ENCODE peak calls at places on chromosome X, in nine cellular contexts. L is colonic mucosa; X is BJ; E is neural progenitor cell; J is left ventricle myocardium inferior; H is left lung; D is GM23338; F is endodermal cell; V is effector memory CD4-positive, alpha-beta T cell. S is an unnamed sample.
A peak's percentile ranks its signal among the peaks of the same experiment; 100 is the strongest.

GRCh38 chrX:132909643-132910042 is 48.8 kb downstream of the HS6ST2 start:
- DNase-seq in E (no peak), J (no peak), H (no peak), F (no peak), X (no peak), D (no peak), L (no peak), V (no peak), S (no peak)

GRCh38 chrX:5595570-5595969 is 633.1 kb downstream of the NLGN4X start:
- DNase-seq in D (no peak), X (no peak), E (no peak), L (no peak), F (no peak), V (no peak), H (no peak), J (no peak), S (no peak)

GRCh38 chrX:54045563-54046228 is 1.4 kb upstream of the PHF8 start:
- DNase-seq in L (no peak), F (no peak), J (no peak), X (no peak), H (no peak), V (no peak), D (no peak), E (peak; percentile 7), S (no peak)

GRCh38 chrX:132858018-132858417 is 100.4 kb downstream of the HS6ST2 start:
- DNase-seq in D (no peak), L (no peak), H (no peak), V (no peak), F (no peak), X (no peak), J (no peak), E (no peak), S (no peak)

GRCh38 chrX:150982235-150982785 is 825 bp upstream of the HMGB3 start:
- DNase-seq in L (no peak), X (no peak), V (no peak), D (peak; percentile 30), E (no peak), H (no peak), J (no peak), F (no peak), S (no peak)

GRCh38 chrX:47483310-47484268 is 567 bp upstream of the ZNF41 start:
- DNase-seq in D (peak; percentile 22), H (no peak), L (peak; percentile 34), E (peak; percentile 52), F (peak; percentile 53), V (no peak), X (no peak), J (peak; percentile 21), S (peak; percentile 16)

GRCh38 chrX:110992611-110993010 is 103.4 kb upstream of the PAK3 start:
- DNase-seq in J (no peak), H (no peak), L (peak; percentile 19), V (peak; percentile 3), X (no peak), D (peak; percentile 67), F (peak; percentile 82), E (peak; percentile 65), S (no peak)

GRCh38 chrX:102651242-102651967 is at the start of gene GPRASP1:
- DNase-seq in H (peak; percentile 79), J (peak; percentile 64), L (peak; percentile 36), V (peak; percentile 50), E (peak; percentile 76), F (peak; percentile 83), D (peak; percentile 69), X (no peak), S (peak; percentile 52)

GRCh38 chrX:153771686-153772607 is 7.9 kb downstream of the PLXNB3 start:
- DNase-seq in V (no peak), L (no peak), J (no peak), X (no peak), H (peak; percentile 63), D (no peak), E (no peak), F (peak; percentile 28), S (no peak)

GRCh38 chrX:53281321-53281822 is at the start of gene IQSEC2:
- DNase-seq in D (peak; percentile 59), L (peak; percentile 94), E (peak; percentile 61), J (peak; percentile 85), F (peak; percentile 86), H (peak; percentile 89), V (no peak), X (no peak), S (peak; percentile 89)

GRCh38 chrX:48541140-48541814 is 1.8 kb downstream of the TBC1D25 start:
- DNase-seq in L (no peak), J (no peak), X (no peak), D (no peak), V (no peak), H (no peak), E (no peak), F (no peak), S (no peak)

GRCh38 chrX:39309721-39310152 is 508.5 kb downstream of the MID1IP1 start:
- DNase-seq in F (no peak), D (no peak), V (peak; percentile 28), E (no peak), H (no peak), X (no peak), L (no peak), J (peak; percentile 18), S (no peak)

DNA sequence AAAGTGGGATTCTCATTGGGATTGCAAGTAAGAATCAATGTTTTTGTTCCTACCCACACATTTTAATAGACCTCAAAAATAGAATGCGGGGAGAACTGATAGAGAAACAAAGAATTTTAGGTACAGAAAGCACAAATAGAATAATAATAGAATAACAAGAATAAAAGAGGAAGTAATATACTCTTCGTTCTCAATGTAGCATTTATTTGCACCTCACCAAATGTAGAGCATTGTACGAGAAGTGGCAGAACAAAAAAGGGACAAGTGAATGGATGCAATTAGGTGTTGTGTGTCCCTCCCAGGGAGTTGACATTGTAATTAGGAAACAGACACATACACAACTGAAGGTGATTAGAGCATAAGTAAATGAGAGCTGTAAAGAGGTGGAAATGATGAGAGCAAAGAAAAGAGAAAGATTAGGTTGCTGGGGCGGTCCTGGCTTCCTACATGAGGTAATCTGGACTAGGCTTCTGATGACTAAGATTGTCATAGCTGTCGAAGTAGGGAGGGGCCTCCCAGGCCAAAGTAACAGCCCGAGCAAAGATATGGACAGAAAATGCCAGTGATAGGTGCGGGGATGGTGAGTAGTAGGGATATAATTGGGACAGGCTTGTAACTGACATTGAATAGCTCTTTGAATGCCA is 10.4 kb downstream of the RAB9A start:
- DNase-seq in D (no peak), E (no peak), X (no peak), V (no peak), L (peak; percentile 55), J (no peak), F (no peak), H (no peak), S (peak; percentile 57)
- H3K27me3 ChIP-seq in D (no peaks in the 10 kb centered on the region), E (no peaks in the 10 kb centered on the region), X (no peaks in the 10 kb centered on the region), V (no peaks in the 10 kb centered on the region), L (no peaks in the 10 kb centered on the region), J (no peaks in the 10 kb centered on the region), F (no peaks in the 10 kb centered on the region), H (no peaks in the 10 kb centered on the region), S (no peaks in the 10 kb centered on the region)

GRCh38 chrX:105700316-105700715 is 122.0 kb upstream of the NRK start:
- DNase-seq in X (no peak), D (peak; percentile 6), J (no peak), E (no peak), V (no peak), H (no peak), F (no peak), L (no peak), S (no peak)

GRCh38 chrX:105711805-105712204 is 110.5 kb upstream of the NRK start:
- DNase-seq in X (no peak), J (no peak), L (no peak), E (no peak), F (no peak), V (no peak), D (no peak), H (no peak), S (no peak)

GRCh38 chrX:105701310-105702052 is 120.9 kb upstream of the NRK start:
- DNase-seq in X (no peak), V (no peak), E (no peak), D (peak; percentile 39), J (no peak), L (no peak), F (no peak), H (no peak), S (no peak)

GRCh38 chrX:105703876-105704275 is 118.5 kb upstream of the NRK start:
- DNase-seq in L (no peak), D (no peak), H (no peak), J (no peak), V (no peak), F (no peak), E (no peak), X (no peak), S (no peak)

DNA sequence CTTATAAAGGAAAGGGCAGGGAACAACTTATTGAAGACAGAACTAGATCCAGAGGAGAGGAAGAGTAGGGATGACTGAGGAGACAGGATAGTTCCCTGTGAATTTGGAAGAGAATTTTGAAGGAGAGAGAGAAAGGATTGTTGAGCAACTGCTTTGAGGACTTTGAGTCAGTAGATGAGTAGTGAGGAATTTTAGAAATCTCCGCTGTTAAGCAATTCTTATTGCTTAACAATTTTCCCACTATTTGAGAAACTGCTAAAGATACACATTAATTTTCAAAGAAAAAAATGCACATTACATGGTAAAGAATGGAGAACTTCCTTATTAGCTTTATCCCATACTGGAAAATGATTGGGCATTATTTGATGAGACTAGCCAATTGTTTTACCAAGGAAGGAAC is 116.3 kb upstream of the NRK start:
- DNase-seq in H (no peak), D (no peak), L (no peak), J (no peak), F (no peak), X (no peak), V (no peak), E (no peak), S (no peak)
- H3K36me3 ChIP-seq in H (no peaks in the 10 kb centered on the region), D (no peaks in the 10 kb centered on the region), L (no peaks in the 10 kb centered on the region), J (no peaks in the 10 kb centered on the region), F (no peaks in the 10 kb centered on the region), X (no peaks in the 10 kb centered on the region), V (no peaks in the 10 kb centered on the region), E (no peaks in the 10 kb centered on the region), S (no peaks in the 10 kb centered on the region)

DNA sequence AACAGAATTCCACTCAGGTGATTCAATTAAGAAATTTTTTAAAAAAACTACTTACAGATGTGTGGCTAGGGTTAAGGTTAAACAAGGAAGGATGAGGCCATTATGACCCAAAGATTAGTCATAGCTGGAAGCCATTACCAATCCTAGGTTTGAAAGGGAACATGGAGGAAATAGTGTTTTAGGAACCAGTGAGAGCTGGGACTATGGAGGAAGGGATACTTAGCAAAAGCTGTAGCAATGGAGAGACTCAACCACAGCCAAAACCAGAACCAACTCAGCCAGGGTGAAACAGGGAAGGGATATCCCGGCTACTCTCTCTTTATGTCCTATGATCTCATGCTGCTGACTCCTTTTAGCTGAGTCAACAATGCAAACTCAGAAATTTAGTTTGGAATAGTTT is 148.6 kb upstream of the CNKSR2 start:
- DNase-seq in F (no peak), X (no peak), J (no peak), V (no peak), D (no peak), E (no peak), L (no peak), H (no peak), S (no peak)
- H3K27me3 ChIP-seq in F (no peaks in the 10 kb centered on the region), X (no peaks in the 10 kb centered on the region), J (no peaks in the 10 kb centered on the region), V (no peaks in the 10 kb centered on the region), D (no peaks in the 10 kb centered on the region), E (no peaks in the 10 kb centered on the region), L (no peaks in the 10 kb centered on the region), H (no peaks in the 10 kb centered on the region), S (no peaks in the 10 kb centered on the region)

DNA sequence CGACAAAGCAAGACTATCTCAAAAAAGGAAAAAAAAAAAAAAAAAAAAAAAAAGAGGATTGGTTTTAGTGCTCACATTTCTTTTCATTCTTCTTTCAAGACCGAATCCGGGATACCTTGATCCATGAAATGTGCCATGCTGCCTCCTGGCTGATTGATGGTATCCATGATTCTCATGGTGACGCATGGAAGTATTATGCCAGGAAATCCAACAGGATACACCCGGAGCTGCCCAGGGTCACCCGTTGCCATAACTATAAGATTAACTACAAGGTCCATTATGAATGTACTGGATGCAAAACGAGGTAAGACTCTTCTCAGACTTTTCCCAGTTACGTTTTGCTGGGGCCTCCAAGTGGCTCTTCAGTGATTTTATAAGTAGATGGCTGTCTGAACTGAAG is 6.1 kb downstream of the CXCR3 start:
- DNase-seq in V (no peak), X (no peak), L (no peak), H (no peak), J (no peak), F (no peak), D (no peak), E (no peak), S (no peak)
- H3K36me3 ChIP-seq in V (peaks cover 13% of the 10 kb centered on the region), X (peaks cover 18% of the 10 kb centered on the region), L (no peaks in the 10 kb centered on the region), H (peaks cover 53% of the 10 kb centered on the region), J (peaks cover 38% of the 10 kb centered on the region), F (peaks cover 27% of the 10 kb centered on the region), D (no peaks in the 10 kb centered on the region), E (no peaks in the 10 kb centered on the region), S (no peaks in the 10 kb centered on the region)